ENCODE peak calls at places on chromosomes 1 and 21, in four cellular contexts. R is ovary, A is sigmoid colon, H is cardiac muscle cell. U is an unnamed sample.
A peak's percentile ranks its signal among the peaks of the same experiment; 100 is the strongest.

GRCh38 chr1:228416217-228416971 is at the start of gene TRIM17:
- DNase-seq in H (peak; percentile 44), A (no peak), R (peak; percentile 50), U (peak; percentile 43)

GRCh38 chr1:91564888-91565700 is 64.4 kb downstream of the CDC7 start:
- DNase-seq in R (no peak), A (no peak), H (no peak), U (no peak)

GRCh38 chr21:45220106-45220505 is 67.6 kb downstream of the POFUT2 start:
- DNase-seq in H (peak; percentile 73), A (no peak), R (peak; percentile 58), U (no peak)

GRCh38 chr1:52706941-52707926 is 9.1 kb upstream of the COA7 start:
- DNase-seq in H (no peak), A (no peak), R (no peak), U (peak; percentile 46)

GRCh38 chr1:20666804-20667203 is 5.6 kb upstream of the DDOST start:
- DNase-seq in R (no peak), H (no peak), A (no peak), U (no peak)

GRCh38 chr1:208234721-208235120 is 9.5 kb downstream of the PLXNA2 start:
- DNase-seq in H (no peak), A (no peak), R (no peak), U (no peak)

GRCh38 chr1:201916649-201917249 is 28.1 kb downstream of the SHISA4 start:
- DNase-seq in A (peak; percentile 95), H (peak; percentile 91), R (peak; percentile 77), U (peak; percentile 69)

GRCh38 chr1:29736582-29737188 is 500.4 kb downstream of the PTPRU start:
- DNase-seq in A (no peak), R (no peak), H (peak; percentile 73), U (no peak)

GRCh38 chr21:35178812-35179211 is 129.7 kb upstream of the RUNX1 start:
- DNase-seq in H (no peak), A (no peak), R (no peak), U (no peak)

GRCh38 chr1:224769987-224770693 is 154.0 kb downstream of the CNIH3 start:
- DNase-seq in R (no peak), H (peak; percentile 50), A (no peak), U (no peak)

GRCh38 chr1:184014271-184014670 is 23.3 kb downstream of the COLGALT2 start:
- DNase-seq in H (no peak), A (no peak), R (no peak), U (no peak)

GRCh38 chr21:25369524-25370300 is 237.6 kb downstream of the MRPL39 start:
- DNase-seq in R (no peak), H (peak; percentile 29), A (no peak), U (no peak)

GRCh38 chr1:2563205-2563604 is 7.0 kb downstream of the TNFRSF14 start:
- DNase-seq in A (no peak), H (no peak), R (no peak), U (no peak)

GRCh38 chr1:2564006-2564814 is 8.0 kb downstream of the TNFRSF14 start:
- DNase-seq in H (no peak), R (no peak), A (no peak), U (no peak)

GRCh38 chr1:2560299-2561073 is 4.3 kb downstream of the TNFRSF14 start:
- DNase-seq in R (peak; percentile 14), A (no peak), H (no peak), U (no peak)

GRCh38 chr1:2561446-2561845 is 5.3 kb downstream of the TNFRSF14 start:
- DNase-seq in A (no peak), R (no peak), H (no peak), U (no peak)

GRCh38 chr1:2561898-2562895 is 6.0 kb downstream of the TNFRSF14 start:
- DNase-seq in R (no peak), A (no peak), H (no peak), U (no peak)
- TF ChIP-seq CTCF in R (no peak), A (no peak), H (peak; percentile 37), U (peak; percentile 62)

GRCh38 chr1:246066553-246066952 is 440.5 kb downstream of the SMYD3 start:
- DNase-seq in R (no peak), A (no peak), H (no peak), U (no peak)
- H3K27ac ChIP-seq in R (no peak overlapping the region), A (no peak overlapping the region), H (no peak overlapping the region), U (no peak overlapping the region)

GRCh38 chr21:40020651-40021050 is 153.4 kb downstream of the PCP4 start:
- DNase-seq in A (no peak), H (no peak), R (no peak), U (no peak)
- H3K4me3 ChIP-seq in A (no peak overlapping the region), H (no peak overlapping the region), R (no peak overlapping the region), U (no peak overlapping the region)

DNA sequence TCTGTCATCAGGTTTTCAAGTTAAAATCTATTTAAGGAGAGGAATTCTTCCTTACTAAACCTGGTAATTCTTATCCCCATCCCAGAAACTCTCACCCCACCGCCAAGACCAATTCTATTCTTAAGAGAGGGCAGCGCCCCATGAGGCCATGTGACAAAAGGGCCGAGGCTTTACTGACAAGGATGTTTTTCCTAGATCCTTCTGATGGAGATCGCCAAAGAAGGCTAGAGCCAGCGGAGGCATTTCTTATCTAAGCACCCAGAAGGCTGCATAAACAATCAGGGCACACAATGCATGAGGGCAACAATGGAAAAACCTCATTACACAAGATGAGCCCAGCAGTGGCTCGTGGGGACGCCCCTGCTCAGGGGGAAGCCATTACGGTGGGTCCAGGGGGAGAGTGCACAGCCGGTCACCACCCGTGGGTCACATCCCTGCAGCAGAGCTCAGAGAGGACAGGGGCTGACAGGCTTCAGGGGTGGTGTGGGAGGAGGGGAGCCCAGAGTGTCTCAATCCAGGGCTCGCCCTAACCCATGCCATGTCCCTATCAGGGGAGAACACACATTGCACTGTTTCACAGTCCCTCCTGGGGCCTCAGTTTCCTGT is 88.7 kb downstream of the ITPKB start:
- DNase-seq in H (no peak), R (no peak), A (no peak), U (no peak)
- TF ChIP-seq CTCF in H (no peak), R (no peak), A (no peak), U (no peak)

DNA sequence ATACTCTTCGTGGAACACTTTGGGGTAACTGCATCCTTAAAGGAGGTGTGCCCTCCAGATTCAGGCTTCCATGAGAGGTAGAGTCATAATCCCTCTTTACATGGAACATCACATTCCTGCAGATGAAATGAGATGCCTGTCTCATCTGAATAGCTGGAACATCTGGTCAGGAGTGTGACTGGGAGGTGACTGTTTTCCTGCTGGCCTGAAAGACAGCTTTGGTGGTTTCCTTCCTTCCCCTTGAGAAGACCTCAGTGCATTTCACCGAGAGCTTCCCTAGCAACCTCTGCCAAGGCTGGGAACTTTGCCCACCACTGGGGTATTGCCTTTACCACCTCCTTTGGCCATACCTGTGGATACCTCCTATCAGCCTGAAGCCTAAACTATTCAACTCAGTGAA is 46.7 kb upstream of the GUCA2A start:
- DNase-seq in H (no peak), A (no peak), R (no peak), U (no peak)
- H3K27ac ChIP-seq in H (peak overlapping the region; percentile 2), A (no peak overlapping the region), R (no peak overlapping the region), U (no peak overlapping the region)

DNA sequence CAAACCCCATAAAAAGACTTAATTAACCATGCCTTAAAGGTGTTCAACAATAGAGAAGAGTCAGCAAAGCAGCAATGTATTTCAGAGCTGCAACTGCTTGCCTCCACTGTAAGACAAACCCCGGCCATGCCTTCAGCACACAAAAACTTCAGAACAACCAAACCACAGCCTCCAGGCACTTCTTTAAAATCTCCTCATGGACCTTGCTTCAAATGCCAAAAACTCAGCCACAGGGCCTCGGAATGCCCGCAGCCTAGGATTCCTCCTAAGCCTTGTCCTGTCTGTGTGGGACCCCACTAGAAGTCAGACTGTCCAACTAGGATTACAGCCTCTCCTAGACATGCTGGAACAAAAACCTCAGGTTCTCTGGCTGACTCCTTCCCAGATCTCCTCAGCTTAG is 208.1 kb upstream of the DUSP10 start:
- DNase-seq in R (no peak), A (no peak), H (no peak), U (no peak)
- H3K4me3 ChIP-seq in R (no peak overlapping the region), A (no peak overlapping the region), H (no peak overlapping the region), U (no peak overlapping the region)

DNA sequence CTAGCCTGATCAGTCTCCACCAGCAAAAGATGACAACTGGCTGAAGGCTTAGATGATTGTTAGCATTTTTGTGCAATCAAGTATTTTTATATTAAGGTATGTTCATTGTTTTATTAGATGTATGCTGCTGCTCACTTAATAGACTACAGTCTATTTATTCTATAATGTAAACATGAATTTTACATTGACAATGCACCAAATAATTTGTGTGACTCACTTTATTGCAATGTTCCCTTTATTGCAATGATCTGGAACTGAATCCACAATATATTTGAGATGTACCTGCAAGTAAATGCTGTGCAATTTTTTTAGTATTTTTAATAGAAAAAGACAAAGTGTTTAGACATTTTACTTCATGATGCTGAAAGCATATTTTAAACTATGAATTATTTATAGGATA is 896.5 kb downstream of the AMY1C start:
- DNase-seq in H (no peak), R (no peak), A (no peak), U (no peak)
- TF ChIP-seq CTCF in H (no peak), R (no peak), A (no peak), U (no peak)

DNA sequence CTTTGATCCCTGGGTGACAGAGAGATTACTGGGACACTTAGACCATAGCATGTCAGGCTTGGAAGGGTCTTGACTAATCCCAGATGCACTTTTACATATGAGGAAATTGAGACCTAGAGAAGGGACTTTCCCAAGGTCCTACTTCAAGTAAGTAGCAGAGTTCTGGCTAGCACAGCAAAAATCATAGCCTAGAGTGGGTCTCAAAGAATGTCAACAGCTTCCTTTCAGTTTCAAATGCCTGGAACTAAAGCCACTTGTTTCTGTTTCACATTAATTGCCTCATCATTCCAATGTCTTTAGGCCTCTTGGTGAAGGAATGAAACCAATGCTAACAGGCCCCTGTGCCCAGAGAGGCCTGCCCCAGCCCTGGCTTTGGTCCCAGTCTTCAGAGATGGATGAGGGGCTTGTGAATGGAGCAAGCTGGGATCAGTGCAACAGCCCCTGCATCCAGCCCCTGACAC is 26.6 kb downstream of the ATF3 start:
- DNase-seq in A (no peak), R (no peak), H (peak; percentile 60), U (no peak)
- H3K27ac ChIP-seq in A (peak overlapping the region; percentile 66), R (no peak overlapping the region), H (peak overlapping the region; percentile 82), U (peak overlapping the region; percentile 81)

U was measured in left lung.